ENCODE peak calls at places on chromosome 6, in eight cellular contexts. X, G, V, K, B, Z, A and W are unnamed samples.

GRCh38 chr6:49570474-49571079 is 20.1 kb downstream of the C6orf141 start:
- DNase-seq in X (no peak), G (no peak), Z (no peak), B (no peak), V (no peak), A (no peak), K (no peak), W (no peak)

GRCh38 chr6:3809982-3810381 is 39.2 kb upstream of the FAM50B start:
- DNase-seq in V (no peak), A (no peak), K (no peak), G (no peak), Z (no peak), X (no peak), B (no peak), W (no peak)

GRCh38 chr6:151288711-151289398 is 49.1 kb downstream of the AKAP12 start:
- DNase-seq in G (no peak), Z (no peak), X (no peak), B (no peak), V (no peak), A (no peak), K (no peak), W (no peak)

GRCh38 chr6:97778290-97779038 is 495.4 kb upstream of the MMS22L start:
- DNase-seq in G (no peak), A (no peak), Z (no peak), V (no peak), K (no peak), B (no peak), X (no peak), W (no peak)

GRCh38 chr6:45685076-45685475 is 307.3 kb upstream of the SUPT3H start:
- DNase-seq in V (no peak), Z (no peak), G (no peak), B (no peak), X (no peak), A (no peak), K (no peak), W (no peak)

GRCh38 chr6:73747293-73747692 is 51.3 kb downstream of the CD109 start:
- DNase-seq in X (no peak), B (no peak), V (peak; percentile 51), G (no peak), K (no peak), Z (no peak), A (no peak), W (no peak)

GRCh38 chr6:4358414-4359107 is 223.2 kb upstream of the ECI2 start:
- DNase-seq in G (peak; percentile 81), V (no peak), X (peak; percentile 66), K (peak; percentile 68), B (peak; percentile 93), Z (peak; percentile 37), A (peak; percentile 88), W (peak; percentile 85)

GRCh38 chr6:25452027-25452426 is 172.9 kb downstream of the CARMIL1 start:
- DNase-seq in G (no peak), K (no peak), B (no peak), Z (no peak), A (no peak), V (no peak), X (no peak), W (no peak)

GRCh38 chr6:1620504-1621327 is 11.0 kb downstream of the FOXC1 start:
- DNase-seq in A (no peak), B (peak; percentile 52), G (no peak), K (no peak), Z (no peak), X (no peak), V (no peak), W (no peak)

GRCh38 chr6:96749891-96750290 is 87.4 kb downstream of the GPR63 start:
- DNase-seq in A (no peak), Z (no peak), X (no peak), K (no peak), V (no peak), B (no peak), G (no peak), W (no peak)

GRCh38 chr6:47261191-47261590 is 48.5 kb downstream of the TNFRSF21 start:
- DNase-seq in K (no peak), B (no peak), G (no peak), A (no peak), X (no peak), V (no peak), Z (no peak), W (no peak)

GRCh38 chr6:156160788-156161150 is 616.4 kb upstream of the ARID1B start:
- DNase-seq in V (no peak), B (no peak), X (no peak), A (no peak), Z (no peak), K (no peak), G (no peak), W (no peak)

GRCh38 chr6:157314705-157315321 is 8.5 kb downstream of the TMEM242 start:
- DNase-seq in G (no peak), A (no peak), V (peak; percentile 42), B (no peak), K (peak; percentile 71), Z (no peak), X (peak; percentile 40), W (no peak)

GRCh38 chr6:75818061-75818855 is 69.2 kb downstream of the MYO6 start:
- DNase-seq in X (no peak), B (no peak), G (no peak), Z (no peak), A (no peak), V (no peak), K (no peak), W (no peak)

GRCh38 chr6:18240230-18240629 is 24.1 kb downstream of the DEK start:
- DNase-seq in K (no peak), Z (no peak), G (no peak), X (no peak), V (no peak), B (no peak), A (no peak), W (no peak)

GRCh38 chr6:34638834-34639736 is 57.5 kb downstream of the ILRUN start:
- DNase-seq in K (no peak), A (no peak), B (no peak), G (no peak), V (peak; percentile 87), Z (no peak), X (no peak), W (no peak)

GRCh38 chr6:5753187-5753586 is 253.5 kb downstream of the NRN1 start:
- DNase-seq in K (no peak), Z (no peak), G (no peak), X (no peak), A (no peak), V (no peak), B (no peak), W (no peak)
- H3K9me3 ChIP-seq in K (peaks cover 2% of the 10 kb centered on the region), Z (no peaks in the 10 kb centered on the region), G (peaks cover 3% of the 10 kb centered on the region), X (peaks cover 30% of the 10 kb centered on the region), A (peaks cover 16% of the 10 kb centered on the region), V (no peaks in the 10 kb centered on the region), B (peaks cover 3% of the 10 kb centered on the region), W (peaks cover 17% of the 10 kb centered on the region)

DNA sequence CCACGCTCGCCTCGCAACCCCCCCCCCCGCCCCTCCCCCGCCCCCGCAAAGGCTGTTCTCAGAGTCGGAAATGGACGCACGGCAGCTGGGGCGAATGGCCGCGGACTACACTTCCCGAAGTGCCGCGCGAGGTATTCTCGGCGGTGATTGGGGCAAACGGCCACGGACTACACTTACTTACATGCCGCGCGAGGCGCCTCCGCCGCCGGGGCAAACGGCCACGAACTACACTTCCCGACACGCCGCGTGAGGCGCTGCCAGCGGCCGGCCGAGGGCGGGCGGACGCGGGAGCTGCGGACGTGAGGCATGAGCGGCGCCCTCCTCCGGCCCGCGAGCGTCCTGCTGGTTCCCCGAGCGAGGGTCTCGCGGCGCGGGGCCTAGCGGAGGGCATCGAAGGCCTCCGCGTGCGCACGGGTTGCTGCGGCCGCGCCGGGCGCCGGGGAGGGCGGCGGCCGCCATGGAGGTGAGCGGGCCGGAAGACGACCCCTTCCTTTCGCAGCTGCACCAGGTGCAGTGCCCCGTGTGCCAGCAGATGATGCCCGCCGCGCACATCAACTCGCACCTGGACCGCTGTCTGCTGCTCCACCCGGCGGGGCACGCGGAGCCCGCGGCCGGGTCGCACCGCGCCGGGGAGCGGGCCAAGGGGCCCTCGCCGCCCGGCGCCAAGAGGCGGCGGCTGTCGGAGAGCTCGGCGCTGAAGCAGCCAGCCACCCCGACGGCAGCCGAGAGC is at the start of gene WRNIP1:
- DNase-seq in V (peak; percentile 88), A (peak; percentile 98), Z (peak; percentile 99), X (peak; percentile 97), G (peak; percentile 100), B (peak; percentile 100), K (peak; percentile 97), W (peak; percentile 99)
- TF ChIP-seq POLR2A in V (peak; percentile 80), A (peak; percentile 62), Z (peak; percentile 60), X (peak; percentile 87), G (peak; percentile 88), B (no peak), K (no peak), W (no peak)

GRCh38 chr6:12602951-12603710 is 113.4 kb upstream of the PHACTR1 start:
- DNase-seq in V (no peak), G (no peak), A (peak; percentile 19), X (no peak), B (no peak), Z (no peak), K (peak; percentile 11), W (peak; percentile 34)
- TF ChIP-seq EP300 in V (no peak), G (no peak), A (no peak), X (no peak), B (no peak), Z (no peak), K (no peak), W (no peak)

GRCh38 chr6:38524436-38525145 is 115.1 kb downstream of the BTBD9 start:
- DNase-seq in K (no peak), G (no peak), V (no peak), X (no peak), A (no peak), B (no peak), Z (no peak), W (no peak)

GRCh38 chr6:38525888-38526287 is 113.8 kb downstream of the BTBD9 start:
- DNase-seq in K (no peak), Z (no peak), X (no peak), A (no peak), B (no peak), V (no peak), G (no peak), W (no peak)

GRCh38 chr6:38527371-38527770 is 112.4 kb downstream of the BTBD9 start:
- DNase-seq in V (no peak), Z (no peak), G (no peak), B (no peak), K (no peak), X (no peak), A (no peak), W (no peak)

GRCh38 chr6:38531134-38531533 is 108.6 kb downstream of the BTBD9 start:
- DNase-seq in V (no peak), X (no peak), G (no peak), K (no peak), Z (no peak), B (no peak), A (no peak), W (no peak)

DNA sequence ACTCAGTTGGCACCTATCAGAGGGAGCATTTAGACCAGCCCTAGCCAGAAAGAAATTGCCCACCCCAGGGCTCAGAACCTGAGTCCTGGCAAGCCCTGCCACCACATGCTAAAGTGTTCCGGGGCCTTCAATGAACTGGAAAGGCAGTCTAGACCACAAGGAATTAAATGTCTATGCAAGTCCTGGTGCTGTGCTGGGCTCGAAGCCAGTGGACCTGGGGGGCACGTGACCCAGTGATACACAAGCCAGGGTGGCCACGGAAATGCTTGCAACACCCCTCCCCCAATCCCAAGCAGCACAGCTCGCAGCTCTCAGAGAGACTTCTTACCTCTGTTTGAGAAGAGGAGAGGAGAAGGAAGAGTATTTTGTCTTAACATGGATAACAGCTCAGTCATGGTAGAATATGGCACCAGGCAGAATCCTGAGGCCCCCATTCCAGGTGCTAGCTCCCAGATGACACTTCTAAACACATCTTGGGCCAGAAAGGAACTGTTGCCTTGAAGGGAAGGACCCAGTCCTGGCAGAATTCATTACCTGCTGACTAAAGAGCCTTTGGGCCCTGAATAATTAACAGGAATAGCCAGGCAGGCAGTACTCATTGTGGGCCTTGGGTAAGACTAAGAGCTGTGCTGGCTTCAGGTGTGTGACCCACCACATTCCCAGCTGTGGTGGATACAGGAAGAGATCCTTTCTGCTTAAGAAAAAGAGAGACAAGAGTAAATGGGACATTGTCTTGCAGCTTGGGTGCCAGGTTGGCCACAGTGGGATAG is 111.3 kb downstream of the BTBD9 start:
- DNase-seq in X (no peak), B (no peak), G (no peak), V (no peak), K (no peak), A (no peak), Z (no peak), W (no peak)
- H3K9me3 ChIP-seq in X (peaks cover 10% of the 10 kb centered on the region), B (no peaks in the 10 kb centered on the region), G (no peaks in the 10 kb centered on the region), V (peaks cover 8% of the 10 kb centered on the region), K (no peaks in the 10 kb centered on the region), A (peaks cover 10% of the 10 kb centered on the region), Z (no peaks in the 10 kb centered on the region), W (no peaks in the 10 kb centered on the region)